ENCODE peak calls at places on chromosomes 7 and 10, in six cellular contexts. Z is T-helper 2 cell; W is B cell; R is RKO; E is stimulated activated CD4-positive, alpha-beta T cell treated with anti-CD3 and anti-CD28 coated beads, TNF-alpha, amount 100 ng/mL, for 48 hours; F is renal cortical epithelial cell. Q is an unnamed sample.

GRCh38 chr7:137757146-137757925 is 89.4 kb downstream of the DGKI start:
- DNase-seq in Z (no peak), E (no peak), R (no peak), W (no peak), F (peak), Q (no peak)

GRCh38 chr10:5512331-5512730 is 12.4 kb upstream of the CALML3 start:
- DNase-seq in R (no peak), W (no peak), F (no peak), Z (no peak), E (no peak), Q (no peak)

GRCh38 chr10:70319183-70319582 is 35.4 kb upstream of the NPFFR1 start:
- DNase-seq in Z (no peak), W (no peak), R (no peak), E (no peak), F (no peak), Q (no peak)

GRCh38 chr10:124829447-124830115 is 28.0 kb downstream of the ABRAXAS2 start:
- DNase-seq in F (no peak), R (no peak), W (no peak), Z (no peak), E (no peak), Q (no peak)

GRCh38 chr10:132959296-132959961 is 17.1 kb upstream of the CFAP46 start:
- DNase-seq in F (no peak), E (no peak), Z (no peak), R (no peak), W (no peak), Q (no peak)

GRCh38 chr10:117496616-117497028 is 45.9 kb upstream of the EMX2 start:
- DNase-seq in E (peak), F (peak), Z (peak), R (peak), W (peak), Q (peak)

GRCh38 chr10:116268976-116269375 is 4.0 kb downstream of the GFRA1 start:
- DNase-seq in F (peak), W (no peak), E (no peak), R (peak), Z (no peak), Q (no peak)

GRCh38 chr7:116955801-116956514 is 2.7 kb downstream of the ST7 start:
- DNase-seq in F (no peak), R (no peak), Z (no peak), E (no peak), W (no peak), Q (no peak)

GRCh38 chr7:149774237-149775175 is 1.1 kb upstream of the ZNF467 start:
- DNase-seq in F (no peak), E (no peak), R (no peak), W (no peak), Z (no peak), Q (no peak)

GRCh38 chr7:3188946-3189345 is 112.1 kb upstream of the SDK1 start:
- DNase-seq in E (no peak), W (no peak), R (no peak), Z (no peak), F (no peak), Q (no peak)

GRCh38 chr10:88754272-88754671 is 5.5 kb upstream of the LIPN start:
- DNase-seq in Z (no peak), E (no peak), W (no peak), F (peak), R (no peak), Q (no peak)

GRCh38 chr7:103134866-103135554 is 13.9 kb downstream of the NAPEPLD start:
- DNase-seq in F (no peak), W (no peak), E (no peak), R (no peak), Z (no peak), Q (no peak)

GRCh38 chr10:104300736-104301292 is 31.8 kb downstream of the GSTO2 start:
- DNase-seq in E (no peak), W (no peak), F (peak), R (peak), Z (no peak), Q (no peak)

GRCh38 chr10:127117125-127117524 is 79.3 kb downstream of the INSYN2A start:
- DNase-seq in Z (no peak), R (peak), F (peak), E (no peak), W (no peak), Q (peak)

GRCh38 chr10:67114945-67115344 is 189.1 kb downstream of the LRRTM3 start:
- DNase-seq in W (no peak), E (no peak), F (peak), R (no peak), Z (no peak), Q (no peak)

GRCh38 chr10:59709472-59710125 is at the start of gene SLC16A9:
- DNase-seq in E (peak), W (no peak), Z (no peak), F (peak), R (peak), Q (peak)